ENCODE peak calls at places on chromosome 2, in eight cellular contexts. C is stimulated activated CD4-positive, alpha-beta T cell treated with anti-CD3 and anti-CD28 coated beads, Interleukin-12 subunit alpha, Interleukin-12 subunit beta, amount 100 ng/mL, for 4 hours; Z is activated naive CD8-positive, alpha-beta T cell treated with anti-CD3 and anti-CD28 coated beads, Interleukin-2, amount 50 U/mL, for 24 hours; T is fibroblast of lung; X is GM13977; N is lower leg skin; A is NCI-H510A; O is NCI-H146. H is an unnamed sample.

GRCh38 chr2:161570424-161571050 is 53.7 kb upstream of the SLC4A10 start:
- DNase-seq in C (no peak), Z (no peak), T (no peak), X (no peak), N (no peak), A (no peak), O (no peak), H (no peak)

GRCh38 chr2:38959464-38959863 is 69.8 kb downstream of the ARHGEF33 start:
- DNase-seq in C (no peak), Z (no peak), T (no peak), X (no peak), N (no peak), A (no peak), O (no peak), H (no peak)

GRCh38 chr2:72985136-72985535 is 67.8 kb downstream of the EMX1 start:
- DNase-seq in C (no peak), Z (no peak), T (no peak), X (no peak), N (no peak), A (no peak), O (no peak), H (no peak)

GRCh38 chr2:225036431-225036830 is 5.8 kb downstream of the DOCK10 start:
- DNase-seq in C (no peak), Z (no peak), T (no peak), X (no peak), N (no peak), A (no peak), O (no peak), H (no peak)

GRCh38 chr2:10140841-10141610 is 18.5 kb downstream of the RRM2 start:
- DNase-seq in C (no peak), Z (no peak), T (no peak), X (no peak), N (no peak), A (no peak), O (no peak), H (no peak)

GRCh38 chr2:16281451-16282330 is 341.3 kb downstream of the MYCN start:
- DNase-seq in C (no peak), Z (no peak), T (no peak), X (peak; percentile 41), N (no peak), A (no peak), O (peak; percentile 36), H (peak; percentile 90)

GRCh38 chr2:176097820-176098365 is 1.7 kb upstream of the HOXD12 start:
- DNase-seq in C (no peak), Z (no peak), T (no peak), X (no peak), N (peak; percentile 56), A (no peak), O (no peak), H (no peak)

GRCh38 chr2:160932960-160933359 is 227.3 kb upstream of the TANK start:
- DNase-seq in C (no peak), Z (no peak), T (no peak), X (no peak), N (no peak), A (no peak), O (no peak), H (no peak)

GRCh38 chr2:71711470-71711857 is 258.1 kb downstream of the DYSF start:
- DNase-seq in C (no peak), Z (no peak), T (peak; percentile 31), X (no peak), N (no peak), A (no peak), O (no peak), H (no peak)